ENCODE peak calls at places on chromosomes 6 and 20, in five cellular contexts. J is AG10803, R is WERI-Rb-1, M is thoracic aorta, X is vagina. E is an unnamed sample.

GRCh38 chr6:165725201-165725600 is 62.2 kb upstream of the PDE10A start:
- DNase-seq in J (no peak), M (no peak), X (no peak), R (no peak), E (peak)

GRCh38 chr6:25107218-25107617 is 171.5 kb upstream of the RIPOR2 start:
- DNase-seq in M (no peak), R (no peak), X (no peak), J (no peak), E (no peak)

GRCh38 chr20:62025832-62026563 is 39.7 kb downstream of the TAF4 start:
- DNase-seq in X (no peak), M (no peak), J (peak), R (peak), E (no peak)

GRCh38 chr6:116858060-116858459 is 19.0 kb upstream of the RFX6 start:
- DNase-seq in R (no peak), X (no peak), M (no peak), J (no peak), E (no peak)

GRCh38 chr6:45504947-45505346 is 127.2 kb upstream of the SUPT3H start:
- DNase-seq in X (no peak), J (peak), M (no peak), R (no peak), E (peak)

GRCh38 chr6:127190552-127190951 is 72.1 kb downstream of the RSPO3 start:
- DNase-seq in X (no peak), M (no peak), R (no peak), J (peak), E (no peak)

GRCh38 chr6:223136-223535 is 69.2 kb upstream of the DUSP22 start:
- DNase-seq in R (no peak), M (no peak), X (no peak), J (no peak), E (no peak)

GRCh38 chr6:5540375-5540774 is 279.1 kb downstream of the FARS2 start:
- DNase-seq in X (no peak), M (no peak), J (peak), R (no peak), E (no peak)

GRCh38 chr20:36344517-36345132 is 38.5 kb downstream of the DLGAP4 start:
- DNase-seq in M (no peak), R (no peak), J (peak), X (no peak), E (peak)

GRCh38 chr6:30721198-30722024 is 1.3 kb downstream of the TUBB start:
- DNase-seq in J (peak), R (peak), M (peak), X (no peak), E (peak)

GRCh38 chr20:2237059-2237458 is 58.7 kb upstream of the TGM3 start:
- DNase-seq in X (no peak), M (no peak), J (peak), R (no peak), E (no peak)

GRCh38 chr6:140736227-140736626 is 1361.8 kb upstream of the CITED2 start:
- DNase-seq in M (no peak), J (peak), X (no peak), R (no peak), E (no peak)

GRCh38 chr6:13248053-13248452 is 80.3 kb downstream of the TBC1D7 start:
- DNase-seq in M (no peak), J (peak), X (no peak), R (peak), E (no peak)

GRCh38 chr6:82567621-82568020 is 204.0 kb downstream of the TPBG start:
- DNase-seq in R (no peak), J (no peak), M (no peak), X (no peak), E (no peak)

GRCh38 chr6:159461266-159461665 is 231.8 kb downstream of the SOD2 start:
- DNase-seq in X (no peak), R (no peak), J (peak), M (no peak), E (no peak)

GRCh38 chr6:168124161-168124560 is 45.1 kb upstream of the FRMD1 start:
- DNase-seq in R (no peak), J (no peak), X (peak), M (no peak), E (peak)

GRCh38 chr6:155313602-155314091 is 637 bp downstream of the TFB1M start:
- DNase-seq in J (peak), X (no peak), R (no peak), M (no peak), E (peak)

GRCh38 chr6:42704937-42705374 is 17.4 kb downstream of the PRPH2 start:
- DNase-seq in X (no peak), M (no peak), R (no peak), J (no peak), E (no peak)

GRCh38 chr6:45437441-45437820 is 59.7 kb upstream of the SUPT3H start:
- DNase-seq in M (no peak), X (no peak), J (no peak), R (no peak), E (no peak)

GRCh38 chr6:30769088-30769852 is 24.9 kb upstream of the IER3 start:
- DNase-seq in J (peak), M (peak), X (no peak), R (peak), E (peak)

GRCh38 chr6:89260832-89261231 is 43.7 kb upstream of the GABRR1 start:
- DNase-seq in J (no peak), X (peak), R (peak), M (no peak), E (no peak)

GRCh38 chr6:156776470-156776840 is 723 bp upstream of the ARID1B start:
- DNase-seq in J (no peak), X (no peak), M (no peak), R (no peak), E (no peak)

GRCh38 chr6:42141603-42142117 is 760 bp downstream of the C6orf132 start:
- DNase-seq in R (no peak), X (no peak), M (no peak), J (no peak), E (no peak)

GRCh38 chr20:25090492-25091429 is 8.8 kb upstream of the VSX1 start:
- DNase-seq in X (no peak), R (no peak), M (no peak), J (no peak), E (no peak)

GRCh38 chr20:16781496-16781895 is 33.3 kb downstream of the OTOR start:
- DNase-seq in R (no peak), J (no peak), X (no peak), M (no peak), E (no peak)

GRCh38 chr6:56363796-56364195 is 116.4 kb upstream of the COL21A1 start:
- DNase-seq in J (no peak), M (no peak), R (no peak), X (no peak), E (no peak)

GRCh38 chr6:168773788-168774187 is 332.8 kb downstream of the SMOC2 start:
- DNase-seq in M (no peak), J (no peak), R (no peak), X (no peak), E (no peak)

GRCh38 chr6:104958178-104958520 is 1.2 kb downstream of the LIN28B start:
- DNase-seq in J (no peak), R (no peak), M (no peak), X (no peak), E (no peak)

GRCh38 chr6:150549007-150549406 is 50.7 kb upstream of the PLEKHG1 start:
- DNase-seq in R (peak), M (no peak), J (no peak), X (no peak), E (no peak)

GRCh38 chr6:33426590-33427563 is 7.0 kb downstream of the SYNGAP1 start:
- DNase-seq in J (no peak), X (no peak), R (no peak), M (no peak), E (peak)

GRCh38 chr6:33428891-33429744 is 9.3 kb downstream of the SYNGAP1 start:
- DNase-seq in X (no peak), M (no peak), R (no peak), J (no peak), E (no peak)

GRCh38 chr6:33429745-33430042 is 9.8 kb downstream of the SYNGAP1 start:
- DNase-seq in R (no peak), X (no peak), J (no peak), M (no peak), E (no peak)

GRCh38 chr6:33427585-33428218 is 7.8 kb downstream of the SYNGAP1 start:
- DNase-seq in R (peak), J (no peak), X (no peak), M (no peak), E (peak)

GRCh38 chr6:33428219-33428890 is 8.5 kb downstream of the SYNGAP1 start:
- DNase-seq in M (no peak), R (peak), J (no peak), X (no peak), E (peak)
- H3K4me3 ChIP-seq in M (peak), R (peak), J (peak), X (peak), E (peak)

GRCh38 chr20:10594286-10594868 is 79.4 kb downstream of the JAG1 start:
- DNase-seq in X (no peak), M (no peak), R (no peak), J (no peak), E (no peak)

GRCh38 chr20:10595985-10596384 is 77.8 kb downstream of the JAG1 start:
- DNase-seq in M (no peak), X (no peak), R (no peak), J (no peak), E (no peak)

GRCh38 chr20:10595230-10595629 is 78.6 kb downstream of the JAG1 start:
- DNase-seq in J (no peak), R (no peak), M (no peak), X (no peak), E (no peak)

GRCh38 chr20:10590950-10591349 is 82.8 kb downstream of the JAG1 start:
- DNase-seq in M (no peak), X (no peak), R (no peak), J (no peak), E (no peak)

GRCh38 chr20:10591956-10592521 is 81.8 kb downstream of the JAG1 start:
- DNase-seq in J (peak), M (no peak), R (no peak), X (no peak), E (no peak)
- H3K4me3 ChIP-seq in J (no peak), M (no peak), R (no peak), X (no peak), E (no peak)

GRCh38 chr6:18564775-18565174 is 177.6 kb downstream of the RNF144B start:
- DNase-seq in M (no peak), X (no peak), J (no peak), R (no peak), E (no peak)

GRCh38 chr6:18567380-18567779 is 180.2 kb downstream of the RNF144B start:
- DNase-seq in X (no peak), J (no peak), M (no peak), R (no peak), E (no peak)

GRCh38 chr6:18561006-18561750 is 174.0 kb downstream of the RNF144B start:
- DNase-seq in M (no peak), R (no peak), J (no peak), X (no peak), E (no peak)

GRCh38 chr6:18565231-18565630 is 178.1 kb downstream of the RNF144B start:
- DNase-seq in X (no peak), R (no peak), M (no peak), J (no peak), E (no peak)

DNA sequence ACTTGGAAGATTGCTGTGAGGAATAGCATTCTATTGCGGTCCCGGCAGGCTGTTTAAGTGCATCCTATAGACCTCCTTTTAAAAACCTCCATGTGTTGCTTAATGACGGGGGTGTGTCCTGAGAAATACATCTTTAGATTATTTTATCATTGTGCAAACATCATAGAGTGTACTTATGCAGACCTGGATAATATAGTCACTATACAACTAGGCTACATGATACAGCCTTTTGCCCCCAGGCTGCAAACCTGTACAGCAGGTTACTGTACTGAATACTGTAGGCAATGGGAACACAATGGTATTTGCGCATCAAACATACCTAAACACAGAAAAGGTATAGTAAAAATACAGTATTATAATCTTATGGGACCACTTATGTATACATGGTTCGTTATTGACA is 175.6 kb downstream of the RNF144B start:
- DNase-seq in J (no peak), M (no peak), R (no peak), X (no peak), E (no peak)
- H3K4me3 ChIP-seq in J (no peak), M (no peak), R (no peak), X (no peak), E (no peak)

DNA sequence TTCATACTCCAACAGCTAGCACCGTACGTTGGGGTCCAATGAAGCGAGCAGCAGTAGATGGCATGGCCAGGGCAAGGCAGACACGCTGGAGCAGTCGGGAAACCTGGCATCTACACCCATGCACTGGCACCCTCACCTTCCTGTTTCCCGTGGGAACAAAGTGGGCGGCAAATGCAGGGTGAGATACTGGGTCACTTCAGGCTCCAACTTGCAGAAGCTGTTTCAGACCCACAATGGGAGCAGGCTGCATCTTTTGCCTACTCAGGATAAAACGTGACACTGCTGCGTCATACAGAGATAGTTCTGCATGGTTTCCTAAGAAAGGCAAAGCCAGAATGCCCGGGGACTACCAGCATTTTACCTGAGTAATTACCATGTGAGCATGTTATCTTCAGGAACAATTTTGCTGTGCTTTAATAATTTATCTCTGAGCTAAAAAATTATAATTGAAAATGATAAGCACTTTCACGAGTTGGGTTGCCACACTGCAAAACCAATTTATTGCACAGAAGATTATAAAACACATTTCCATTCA is 10.9 kb upstream of the CD93 start:
- DNase-seq in X (no peak), R (no peak), M (no peak), J (no peak), E (no peak)
- H3K4me3 ChIP-seq in X (no peak), R (no peak), M (no peak), J (no peak), E (no peak)